ENCODE peak calls at places on chromosomes 1 and 21, in five cellular contexts. One of them, this sample, is unnamed.

GRCh38 chr21:28900481-28900880 is 92.2 kb downstream of the LTN1 start:
- DNase-seq in head of caudate nucleus: no peak
- DNase-seq in NCI-H1092: no peak
- DNase-seq in heart right ventricle: no peak
- DNase-seq in ACHN: no peak
- DNase-seq in this sample: no peak

GRCh38 chr1:115669886-115670285 is 28.1 kb downstream of the VANGL1 start:
- DNase-seq in head of caudate nucleus: no peak
- DNase-seq in NCI-H1092: no peak
- DNase-seq in heart right ventricle: no peak
- DNase-seq in ACHN: no peak
- DNase-seq in this sample: no peak

GRCh38 chr1:61092643-61093042 is 10.3 kb downstream of the NFIA start:
- DNase-seq in head of caudate nucleus: no peak
- DNase-seq in NCI-H1092: no peak
- DNase-seq in heart right ventricle: no peak
- DNase-seq in ACHN: no peak
- DNase-seq in this sample: no peak

GRCh38 chr1:239987103-239987745 is 104.5 kb upstream of the FMN2 start:
- DNase-seq in head of caudate nucleus: peak
- DNase-seq in NCI-H1092: peak
- DNase-seq in heart right ventricle: no peak
- DNase-seq in ACHN: peak
- DNase-seq in this sample: peak

GRCh38 chr1:228837817-228838716 is 102.8 kb downstream of the RHOU start:
- DNase-seq in head of caudate nucleus: no peak
- DNase-seq in NCI-H1092: no peak
- DNase-seq in heart right ventricle: peak
- DNase-seq in ACHN: peak
- DNase-seq in this sample: peak

GRCh38 chr1:224433041-224433670 is 1.4 kb downstream of the WDR26 start:
- DNase-seq in head of caudate nucleus: peak
- DNase-seq in NCI-H1092: no peak
- DNase-seq in heart right ventricle: no peak
- DNase-seq in ACHN: no peak
- DNase-seq in this sample: no peak

GRCh38 chr1:247085310-247085709 is 6.7 kb upstream of the ZNF670 start:
- DNase-seq in head of caudate nucleus: no peak
- DNase-seq in NCI-H1092: no peak
- DNase-seq in heart right ventricle: no peak
- DNase-seq in ACHN: no peak
- DNase-seq in this sample: no peak

GRCh38 chr21:34642211-34643075 is 26.4 kb upstream of the CLIC6 start:
- DNase-seq in head of caudate nucleus: no peak
- DNase-seq in NCI-H1092: no peak
- DNase-seq in heart right ventricle: no peak
- DNase-seq in ACHN: no peak
- DNase-seq in this sample: no peak

GRCh38 chr1:57850572-57850971 is 426.7 kb upstream of the DAB1 start:
- DNase-seq in head of caudate nucleus: no peak
- DNase-seq in NCI-H1092: no peak
- DNase-seq in heart right ventricle: no peak
- DNase-seq in ACHN: no peak
- DNase-seq in this sample: no peak